ENCODE peak calls at places on chromosomes 11 and 22, in nine cellular contexts. D is LoVo; X is stimulated activated CD4-positive, alpha-beta T cell treated with anti-CD3 and anti-CD28 coated beads, Interleukin-12 subunit alpha, Interleukin-12 subunit beta, amount 100 ng/mL, for 48 hours; V is Peyer's patch; I is germinal center; T is adrenal gland; Z is AG20443; G is stimulated activated CD8-positive, alpha-beta memory T cell treated with anti-CD3 and anti-CD28 coated beads, Interleukin-7, amount 100 ng/mL, for 1 hour; S is NCI-H510A. W is an unnamed sample.

GRCh38 chr22:40028098-40028425 is 33.3 kb downstream of the FAM83F start:
- DNase-seq in D (no peak), X (no peak), V (peak; percentile 41), I (no peak), T (no peak), Z (no peak), G (no peak), S (no peak), W (no peak)

GRCh38 chr11:119572481-119573424 is 149.8 kb upstream of the THY1 start:
- DNase-seq in D (peak; percentile 82), X (no peak), V (no peak), I (no peak), T (no peak), Z (no peak), G (no peak), S (no peak), W (no peak)

GRCh38 chr11:10979529-10979928 is 121.7 kb upstream of the ZBED5 start:
- DNase-seq in D (no peak), X (no peak), V (no peak), I (no peak), T (no peak), Z (no peak), G (no peak), S (no peak), W (no peak)

GRCh38 chr11:68081691-68082090 is 39.5 kb downstream of the CHKA start:
- DNase-seq in D (no peak), X (no peak), V (no peak), I (no peak), T (no peak), Z (no peak), G (no peak), S (no peak), W (no peak)

GRCh38 chr11:72038491-72038890 is 39.8 kb downstream of the IL18BP start:
- DNase-seq in D (no peak), X (no peak), V (peak; percentile 54), I (no peak), T (peak; percentile 79), Z (peak; percentile 90), G (no peak), S (no peak), W (no peak)

GRCh38 chr11:60950933-60951610 is 904 bp downstream of the SLC15A3 start:
- DNase-seq in D (no peak), X (no peak), V (no peak), I (peak; percentile 33), T (no peak), Z (peak; percentile 56), G (no peak), S (no peak), W (no peak)

GRCh38 chr11:41307371-41308080 is 151.9 kb downstream of the LRRC4C start:
- DNase-seq in D (no peak), X (no peak), V (no peak), I (no peak), T (no peak), Z (no peak), G (no peak), S (no peak), W (no peak)

GRCh38 chr11:17473071-17473744 is 3.4 kb downstream of the ABCC8 start:
- DNase-seq in D (peak; percentile 28), X (no peak), V (no peak), I (no peak), T (no peak), Z (no peak), G (no peak), S (no peak), W (no peak)

GRCh38 chr11:61951484-61952135 is 1.5 kb downstream of the BEST1 start:
- DNase-seq in D (no peak), X (no peak), V (no peak), I (no peak), T (no peak), Z (no peak), G (no peak), S (no peak), W (no peak)

GRCh38 chr22:46933526-46933925 is 171.1 kb downstream of the TBC1D22A start:
- DNase-seq in D (no peak), X (no peak), V (no peak), I (no peak), T (no peak), Z (no peak), G (no peak), S (no peak), W (no peak)

GRCh38 chr22:49415219-49415951 is 412.3 kb downstream of the BRD1 start:
- DNase-seq in D (no peak), X (no peak), V (no peak), I (no peak), T (no peak), Z (no peak), G (no peak), S (no peak), W (no peak)

GRCh38 chr11:11297578-11297977 is 55.5 kb downstream of the CSNK2A3 start:
- DNase-seq in D (no peak), X (no peak), V (no peak), I (no peak), T (no peak), Z (no peak), G (no peak), S (no peak), W (no peak)

GRCh38 chr11:111026241-111026640 is 219.3 kb upstream of the POU2AF2 start:
- DNase-seq in D (no peak), X (no peak), V (no peak), I (no peak), T (no peak), Z (no peak), G (no peak), S (no peak), W (no peak)

GRCh38 chr22:35811670-35812069 is 94.0 kb downstream of the APOL5 start:
- DNase-seq in D (no peak), X (no peak), V (no peak), I (no peak), T (no peak), Z (no peak), G (no peak), S (no peak), W (no peak)

GRCh38 chr11:120554771-120555432 is 43.4 kb downstream of the GRIK4 start:
- DNase-seq in D (no peak), X (no peak), V (no peak), I (no peak), T (no peak), Z (no peak), G (no peak), S (no peak), W (no peak)

GRCh38 chr11:65113361-65113756 is 1.7 kb downstream of the TM7SF2 start:
- DNase-seq in D (peak; percentile 26), X (no peak), V (no peak), I (no peak), T (peak; percentile 60), Z (no peak), G (no peak), S (no peak), W (no peak)

GRCh38 chr11:109590782-109591181 is 168.8 kb downstream of the C11orf87 start:
- DNase-seq in D (no peak), X (no peak), V (no peak), I (no peak), T (no peak), Z (no peak), G (no peak), S (no peak), W (no peak)

GRCh38 chr11:31779268-31779879 is 31.7 kb downstream of the PAX6 start:
- DNase-seq in D (no peak), X (no peak), V (no peak), I (no peak), T (no peak), Z (peak; percentile 53), G (no peak), S (no peak), W (no peak)

GRCh38 chr11:14248577-14248976 is 110.4 kb downstream of the RRAS2 start:
- DNase-seq in D (no peak), X (no peak), V (no peak), I (no peak), T (peak; percentile 31), Z (no peak), G (no peak), S (no peak), W (no peak)

GRCh38 chr22:31495343-31495742 is 993 bp upstream of the SFI1 start:
- DNase-seq in D (no peak), X (no peak), V (no peak), I (no peak), T (no peak), Z (no peak), G (no peak), S (no peak), W (no peak)

GRCh38 chr22:43113516-43114251 is 3.1 kb downstream of the BIK start:
- DNase-seq in D (no peak), X (no peak), V (no peak), I (no peak), T (no peak), Z (no peak), G (no peak), S (no peak), W (no peak)

GRCh38 chr11:9015677-9016076 is 11.9 kb upstream of the NRIP3 start:
- DNase-seq in D (peak; percentile 79), X (peak; percentile 53), V (no peak), I (peak; percentile 69), T (peak; percentile 90), Z (peak; percentile 85), G (no peak), S (no peak), W (peak; percentile 23)

GRCh38 chr22:37258810-37259472 is 14.9 kb upstream of the RAC2 start:
- DNase-seq in D (no peak), X (no peak), V (peak; percentile 35), I (no peak), T (no peak), Z (no peak), G (no peak), S (no peak), W (no peak)

GRCh38 chr11:116703421-116703820 is 69.4 kb downstream of the BUD13 start:
- DNase-seq in D (no peak), X (no peak), V (peak; percentile 45), I (no peak), T (no peak), Z (no peak), G (no peak), S (peak; percentile 71), W (peak; percentile 35)

GRCh38 chr22:43862074-43862881 is at the start of gene SULT4A1:
- DNase-seq in D (no peak), X (no peak), V (peak; percentile 40), I (no peak), T (no peak), Z (peak; percentile 44), G (no peak), S (peak; percentile 37), W (peak; percentile 43)

GRCh38 chr11:61021661-61022212 is 50.3 kb downstream of the CD6 start:
- DNase-seq in D (no peak), X (peak; percentile 70), V (peak; percentile 75), I (peak; percentile 71), T (no peak), Z (no peak), G (peak; percentile 50), S (no peak), W (no peak)